ENCODE peak calls at places on chromosomes 7 and 10, in five cellular contexts. One of them, this sample, is unnamed.

GRCh38 chr10:103919648-103920025 is 1.7 kb upstream of the STN1 start:
- DNase-seq in NCI-H1092 treated with DMSO at 0.1 percent for 48 hours: no peak
- DNase-seq in activated CD4-positive, alpha-beta memory T cell treated with anti-CD3 and anti-CD28 coated beads for 36 hours: no peak
- DNase-seq in memory B cell: no peak
- DNase-seq in thyroid gland: no peak
- DNase-seq in this sample: no peak

GRCh38 chr7:47751068-47751467 is 169.2 kb upstream of the TNS3 start:
- DNase-seq in NCI-H1092 treated with DMSO at 0.1 percent for 48 hours: no peak
- DNase-seq in activated CD4-positive, alpha-beta memory T cell treated with anti-CD3 and anti-CD28 coated beads for 36 hours: no peak
- DNase-seq in memory B cell: no peak
- DNase-seq in thyroid gland: no peak
- DNase-seq in this sample: no peak

GRCh38 chr7:44382459-44383300 is 57.3 kb upstream of the CAMK2B start:
- DNase-seq in NCI-H1092 treated with DMSO at 0.1 percent for 48 hours: no peak
- DNase-seq in activated CD4-positive, alpha-beta memory T cell treated with anti-CD3 and anti-CD28 coated beads for 36 hours: no peak
- DNase-seq in memory B cell: no peak
- DNase-seq in thyroid gland: no peak
- DNase-seq in this sample: no peak

GRCh38 chr10:130340816-130341215 is 204.6 kb downstream of the GLRX3 start:
- DNase-seq in NCI-H1092 treated with DMSO at 0.1 percent for 48 hours: no peak
- DNase-seq in activated CD4-positive, alpha-beta memory T cell treated with anti-CD3 and anti-CD28 coated beads for 36 hours: no peak
- DNase-seq in memory B cell: no peak
- DNase-seq in thyroid gland: no peak
- DNase-seq in this sample: peak; percentile 47

GRCh38 chr7:95927781-95928180 is 155.4 kb downstream of the DYNC1I1 start:
- DNase-seq in NCI-H1092 treated with DMSO at 0.1 percent for 48 hours: peak; percentile 87
- DNase-seq in activated CD4-positive, alpha-beta memory T cell treated with anti-CD3 and anti-CD28 coated beads for 36 hours: no peak
- DNase-seq in memory B cell: no peak
- DNase-seq in thyroid gland: no peak
- DNase-seq in this sample: no peak

GRCh38 chr10:86851329-86852207 is 95.1 kb downstream of the BMPR1A start:
- DNase-seq in NCI-H1092 treated with DMSO at 0.1 percent for 48 hours: no peak
- DNase-seq in activated CD4-positive, alpha-beta memory T cell treated with anti-CD3 and anti-CD28 coated beads for 36 hours: no peak
- DNase-seq in memory B cell: no peak
- DNase-seq in thyroid gland: no peak
- DNase-seq in this sample: no peak

GRCh38 chr7:96285579-96285978 is 36.3 kb downstream of the SLC25A13 start:
- DNase-seq in NCI-H1092 treated with DMSO at 0.1 percent for 48 hours: no peak
- DNase-seq in activated CD4-positive, alpha-beta memory T cell treated with anti-CD3 and anti-CD28 coated beads for 36 hours: peak; percentile 12
- DNase-seq in memory B cell: no peak
- DNase-seq in thyroid gland: no peak
- DNase-seq in this sample: no peak

GRCh38 chr10:18886102-18886501 is 162.5 kb upstream of the MALRD1 start:
- DNase-seq in NCI-H1092 treated with DMSO at 0.1 percent for 48 hours: no peak
- DNase-seq in activated CD4-positive, alpha-beta memory T cell treated with anti-CD3 and anti-CD28 coated beads for 36 hours: no peak
- DNase-seq in memory B cell: no peak
- DNase-seq in thyroid gland: no peak
- DNase-seq in this sample: no peak

GRCh38 chr7:29957921-29958320 is 31.7 kb downstream of the SCRN1 start:
- DNase-seq in NCI-H1092 treated with DMSO at 0.1 percent for 48 hours: peak; percentile 69
- DNase-seq in activated CD4-positive, alpha-beta memory T cell treated with anti-CD3 and anti-CD28 coated beads for 36 hours: no peak
- DNase-seq in memory B cell: no peak
- DNase-seq in thyroid gland: no peak
- DNase-seq in this sample: no peak

GRCh38 chr10:100043796-100044195 is 34.0 kb upstream of the DNMBP start:
- DNase-seq in NCI-H1092 treated with DMSO at 0.1 percent for 48 hours: no peak
- DNase-seq in activated CD4-positive, alpha-beta memory T cell treated with anti-CD3 and anti-CD28 coated beads for 36 hours: no peak
- DNase-seq in memory B cell: no peak
- DNase-seq in thyroid gland: peak; percentile 14
- DNase-seq in this sample: no peak

GRCh38 chr7:114229251-114229650 is 185.4 kb upstream of the FOXP2 start:
- DNase-seq in NCI-H1092 treated with DMSO at 0.1 percent for 48 hours: no peak
- DNase-seq in activated CD4-positive, alpha-beta memory T cell treated with anti-CD3 and anti-CD28 coated beads for 36 hours: no peak
- DNase-seq in memory B cell: no peak
- DNase-seq in thyroid gland: no peak
- DNase-seq in this sample: no peak

GRCh38 chr10:13961096-13961495 is 369.6 kb downstream of the FRMD4A start:
- DNase-seq in NCI-H1092 treated with DMSO at 0.1 percent for 48 hours: no peak
- DNase-seq in activated CD4-positive, alpha-beta memory T cell treated with anti-CD3 and anti-CD28 coated beads for 36 hours: no peak
- DNase-seq in memory B cell: no peak
- DNase-seq in thyroid gland: no peak
- DNase-seq in this sample: no peak

GRCh38 chr10:60098676-60099601 is 192.6 kb upstream of the CCDC6 start:
- DNase-seq in NCI-H1092 treated with DMSO at 0.1 percent for 48 hours: no peak
- DNase-seq in activated CD4-positive, alpha-beta memory T cell treated with anti-CD3 and anti-CD28 coated beads for 36 hours: no peak
- DNase-seq in memory B cell: no peak
- DNase-seq in thyroid gland: no peak
- DNase-seq in this sample: no peak

GRCh38 chr10:79390551-79391229 is 43.4 kb downstream of the PPIF start:
- DNase-seq in NCI-H1092 treated with DMSO at 0.1 percent for 48 hours: no peak
- DNase-seq in activated CD4-positive, alpha-beta memory T cell treated with anti-CD3 and anti-CD28 coated beads for 36 hours: peak; percentile 8
- DNase-seq in memory B cell: no peak
- DNase-seq in thyroid gland: no peak
- DNase-seq in this sample: peak; percentile 65

GRCh38 chr7:2818653-2819052 is 25.5 kb downstream of the GNA12 start:
- DNase-seq in NCI-H1092 treated with DMSO at 0.1 percent for 48 hours: no peak
- DNase-seq in activated CD4-positive, alpha-beta memory T cell treated with anti-CD3 and anti-CD28 coated beads for 36 hours: no peak
- DNase-seq in memory B cell: no peak
- DNase-seq in thyroid gland: no peak
- DNase-seq in this sample: no peak

GRCh38 chr7:132646064-132646463 is 69.8 kb upstream of the PLXNA4 start:
- DNase-seq in NCI-H1092 treated with DMSO at 0.1 percent for 48 hours: no peak
- DNase-seq in activated CD4-positive, alpha-beta memory T cell treated with anti-CD3 and anti-CD28 coated beads for 36 hours: no peak
- DNase-seq in memory B cell: no peak
- DNase-seq in thyroid gland: no peak
- DNase-seq in this sample: no peak

GRCh38 chr7:4352069-4352468 is 330.0 kb upstream of the FOXK1 start:
- DNase-seq in NCI-H1092 treated with DMSO at 0.1 percent for 48 hours: no peak
- DNase-seq in activated CD4-positive, alpha-beta memory T cell treated with anti-CD3 and anti-CD28 coated beads for 36 hours: no peak
- DNase-seq in memory B cell: no peak
- DNase-seq in thyroid gland: no peak
- DNase-seq in this sample: no peak

GRCh38 chr10:62433181-62433692 is 59.1 kb downstream of the ZNF365 start:
- DNase-seq in NCI-H1092 treated with DMSO at 0.1 percent for 48 hours: no peak
- DNase-seq in activated CD4-positive, alpha-beta memory T cell treated with anti-CD3 and anti-CD28 coated beads for 36 hours: peak; percentile 81
- DNase-seq in memory B cell: no peak
- DNase-seq in thyroid gland: no peak
- DNase-seq in this sample: no peak

GRCh38 chr10:79420974-79421688 is 24.3 kb downstream of the ZCCHC24 start:
- DNase-seq in NCI-H1092 treated with DMSO at 0.1 percent for 48 hours: no peak
- DNase-seq in activated CD4-positive, alpha-beta memory T cell treated with anti-CD3 and anti-CD28 coated beads for 36 hours: no peak
- DNase-seq in memory B cell: no peak
- DNase-seq in thyroid gland: peak; percentile 44
- DNase-seq in this sample: no peak

GRCh38 chr7:66050990-66051424 is 24.6 kb upstream of the ASL start:
- DNase-seq in NCI-H1092 treated with DMSO at 0.1 percent for 48 hours: peak; percentile 8
- DNase-seq in activated CD4-positive, alpha-beta memory T cell treated with anti-CD3 and anti-CD28 coated beads for 36 hours: no peak
- DNase-seq in memory B cell: no peak
- DNase-seq in thyroid gland: peak; percentile 67
- DNase-seq in this sample: no peak

GRCh38 chr7:3439333-3440030 is 138.4 kb downstream of the SDK1 start:
- DNase-seq in NCI-H1092 treated with DMSO at 0.1 percent for 48 hours: no peak
- DNase-seq in activated CD4-positive, alpha-beta memory T cell treated with anti-CD3 and anti-CD28 coated beads for 36 hours: no peak
- DNase-seq in memory B cell: no peak
- DNase-seq in thyroid gland: no peak
- DNase-seq in this sample: no peak

GRCh38 chr7:148148456-148148855 is 442.1 kb upstream of the C7orf33 start:
- DNase-seq in NCI-H1092 treated with DMSO at 0.1 percent for 48 hours: no peak
- DNase-seq in activated CD4-positive, alpha-beta memory T cell treated with anti-CD3 and anti-CD28 coated beads for 36 hours: no peak
- DNase-seq in memory B cell: no peak
- DNase-seq in thyroid gland: no peak
- DNase-seq in this sample: no peak

GRCh38 chr7:95619517-95619916 is 23.2 kb upstream of the PDK4 start:
- DNase-seq in NCI-H1092 treated with DMSO at 0.1 percent for 48 hours: no peak
- DNase-seq in activated CD4-positive, alpha-beta memory T cell treated with anti-CD3 and anti-CD28 coated beads for 36 hours: no peak
- DNase-seq in memory B cell: no peak
- DNase-seq in thyroid gland: no peak
- DNase-seq in this sample: no peak

GRCh38 chr7:122846591-122846990 is 39.7 kb downstream of the CADPS2 start:
- DNase-seq in NCI-H1092 treated with DMSO at 0.1 percent for 48 hours: no peak
- DNase-seq in activated CD4-positive, alpha-beta memory T cell treated with anti-CD3 and anti-CD28 coated beads for 36 hours: no peak
- DNase-seq in memory B cell: no peak
- DNase-seq in thyroid gland: no peak
- DNase-seq in this sample: no peak

GRCh38 chr7:133481676-133482075 is 228.8 kb downstream of the EXOC4 start:
- DNase-seq in NCI-H1092 treated with DMSO at 0.1 percent for 48 hours: no peak
- DNase-seq in activated CD4-positive, alpha-beta memory T cell treated with anti-CD3 and anti-CD28 coated beads for 36 hours: no peak
- DNase-seq in memory B cell: no peak
- DNase-seq in thyroid gland: no peak
- DNase-seq in this sample: no peak

GRCh38 chr10:33116293-33116697 is 158.3 kb upstream of the ITGB1 start:
- DNase-seq in NCI-H1092 treated with DMSO at 0.1 percent for 48 hours: peak; percentile 32
- DNase-seq in activated CD4-positive, alpha-beta memory T cell treated with anti-CD3 and anti-CD28 coated beads for 36 hours: peak; percentile 40
- DNase-seq in memory B cell: no peak
- DNase-seq in thyroid gland: peak; percentile 45
- DNase-seq in this sample: no peak

GRCh38 chr7:66187894-66188293 is 17.2 kb upstream of the TPST1 start:
- DNase-seq in NCI-H1092 treated with DMSO at 0.1 percent for 48 hours: no peak
- DNase-seq in activated CD4-positive, alpha-beta memory T cell treated with anti-CD3 and anti-CD28 coated beads for 36 hours: no peak
- DNase-seq in memory B cell: no peak
- DNase-seq in thyroid gland: no peak
- DNase-seq in this sample: no peak

GRCh38 chr7:70647801-70648491 is 484.0 kb upstream of the GALNT17 start:
- DNase-seq in NCI-H1092 treated with DMSO at 0.1 percent for 48 hours: no peak
- DNase-seq in activated CD4-positive, alpha-beta memory T cell treated with anti-CD3 and anti-CD28 coated beads for 36 hours: peak; percentile 87
- DNase-seq in memory B cell: no peak
- DNase-seq in thyroid gland: peak; percentile 6
- DNase-seq in this sample: no peak

GRCh38 chr7:71019703-71020102 is 112.2 kb upstream of the GALNT17 start:
- DNase-seq in NCI-H1092 treated with DMSO at 0.1 percent for 48 hours: no peak
- DNase-seq in activated CD4-positive, alpha-beta memory T cell treated with anti-CD3 and anti-CD28 coated beads for 36 hours: no peak
- DNase-seq in memory B cell: no peak
- DNase-seq in thyroid gland: no peak
- DNase-seq in this sample: no peak

GRCh38 chr10:79353726-79354125 is 6.5 kb downstream of the PPIF start:
- DNase-seq in NCI-H1092 treated with DMSO at 0.1 percent for 48 hours: no peak
- DNase-seq in activated CD4-positive, alpha-beta memory T cell treated with anti-CD3 and anti-CD28 coated beads for 36 hours: no peak
- DNase-seq in memory B cell: no peak
- DNase-seq in thyroid gland: no peak
- DNase-seq in this sample: no peak

GRCh38 chr10:29392376-29393021 is 103.6 kb downstream of the LYZL1 start:
- DNase-seq in NCI-H1092 treated with DMSO at 0.1 percent for 48 hours: peak; percentile 63
- DNase-seq in activated CD4-positive, alpha-beta memory T cell treated with anti-CD3 and anti-CD28 coated beads for 36 hours: peak; percentile 45
- DNase-seq in memory B cell: no peak
- DNase-seq in thyroid gland: peak; percentile 38
- DNase-seq in this sample: no peak

GRCh38 chr7:88795553-88795952 is at the start of gene TEX47:
- DNase-seq in NCI-H1092 treated with DMSO at 0.1 percent for 48 hours: no peak
- DNase-seq in activated CD4-positive, alpha-beta memory T cell treated with anti-CD3 and anti-CD28 coated beads for 36 hours: no peak
- DNase-seq in memory B cell: no peak
- DNase-seq in thyroid gland: no peak
- DNase-seq in this sample: no peak

This sample was measured in type B pancreatic cell.